ENCODE peak calls at places on chromosomes 16 and 17, in seven cellular contexts. R is left lung, B is choroid plexus epithelial cell, Q is progenitor cell of endocrine pancreas, J is GM23338, A is GM20000, F is osteoblast. G is an unnamed sample.

GRCh38 chr16:69596801-69597200 is 31.0 kb downstream of the NFAT5 start:
- DNase-seq in J (no peak), B (no peak), A (no peak), Q (no peak), R (no peak), F (no peak), G (no peak)

GRCh38 chr17:69609495-69610315 is 195.2 kb downstream of the MAP2K6 start:
- DNase-seq in A (no peak), B (peak), R (no peak), Q (no peak), J (peak), F (no peak), G (peak)

GRCh38 chr17:78263063-78263735 is 31.8 kb downstream of the TMEM235 start:
- DNase-seq in R (peak), A (peak), Q (no peak), J (no peak), F (peak), B (peak), G (peak)

GRCh38 chr17:29292071-29292991 is 1.6 kb downstream of the NUFIP2 start:
- DNase-seq in R (peak), B (peak), J (peak), A (peak), F (peak), Q (peak), G (peak)

GRCh38 chr17:79607941-79608728 is 2.7 kb downstream of the RBFOX3 start:
- DNase-seq in A (peak), F (peak), J (peak), Q (peak), B (peak), R (no peak), G (peak)

GRCh38 chr17:152860-153420 is 15.6 kb downstream of the SCGB1C2 start:
- DNase-seq in A (no peak), F (no peak), Q (no peak), B (no peak), J (no peak), R (peak), G (no peak)

GRCh38 chr16:3578121-3578520 is 918 bp upstream of the NLRC3 start:
- DNase-seq in J (no peak), F (no peak), R (no peak), A (no peak), B (no peak), Q (no peak), G (no peak)

GRCh38 chr17:7940743-7941142 is 8.7 kb downstream of the CNTROB start:
- DNase-seq in Q (no peak), A (no peak), B (no peak), F (no peak), J (no peak), R (no peak), G (no peak)

GRCh38 chr16:65497571-65497970 is 375.7 kb upstream of the CDH11 start:
- DNase-seq in J (no peak), F (no peak), R (no peak), A (no peak), B (peak), Q (no peak), G (no peak)

GRCh38 chr16:77896357-77896972 is 108.1 kb downstream of the VAT1L start:
- DNase-seq in Q (no peak), R (no peak), A (no peak), J (no peak), B (peak), F (no peak), G (no peak)

GRCh38 chr16:77897831-77898540 is 109.6 kb downstream of the VAT1L start:
- DNase-seq in R (no peak), Q (no peak), J (no peak), A (no peak), B (no peak), F (no peak), G (no peak)

GRCh38 chr16:77898671-77899211 is 110.4 kb downstream of the VAT1L start:
- DNase-seq in F (no peak), Q (no peak), J (no peak), A (no peak), B (peak), R (no peak), G (no peak)

GRCh38 chr16:77897038-77897437 is 108.7 kb downstream of the VAT1L start:
- DNase-seq in B (peak), R (no peak), Q (no peak), A (no peak), J (no peak), F (no peak), G (no peak)

DNA sequence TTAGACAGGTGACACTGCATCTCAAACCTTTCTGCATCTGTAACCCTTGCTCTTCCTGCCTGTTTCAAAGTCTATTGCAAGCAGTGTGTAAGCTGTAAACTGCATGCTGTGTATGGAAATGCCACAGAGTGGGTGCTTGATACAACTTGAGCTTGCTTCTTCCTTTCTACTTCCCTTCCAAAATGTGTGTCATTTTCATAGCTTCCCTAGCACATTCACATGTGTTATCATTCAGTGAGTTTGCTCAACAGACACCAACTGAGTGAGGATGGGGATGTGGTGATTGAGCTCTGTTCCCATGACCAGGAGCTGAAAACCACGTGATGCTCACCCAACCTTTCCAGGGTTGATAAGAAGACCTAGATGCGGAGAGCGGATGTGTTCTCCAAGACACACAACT is 111.1 kb downstream of the VAT1L start:
- DNase-seq in Q (no peak), F (no peak), R (no peak), A (no peak), B (no peak), J (no peak), G (no peak)
- TF ChIP-seq CTCF in Q (no peak), F (no peak), R (no peak), A (no peak), B (no peak), J (no peak), G (no peak)

GRCh38 chr17:47915667-47916242 is 19.7 kb downstream of the SP2 start:
- DNase-seq in R (no peak), Q (no peak), F (no peak), J (no peak), A (no peak), B (no peak), G (no peak)
- TF ChIP-seq CTCF in R (no peak), Q (no peak), F (no peak), J (no peak), A (no peak), B (no peak), G (no peak)

GRCh38 chr17:5785867-5786509 is 201.7 kb upstream of the NLRP1 start:
- DNase-seq in F (no peak), Q (no peak), A (peak), J (no peak), B (peak), R (no peak), G (no peak)
- TF ChIP-seq CTCF in F (peak), Q (no peak), A (no peak), J (no peak), B (peak), R (no peak), G (no peak)

GRCh38 chr16:67098599-67098998 is 11.1 kb upstream of the PHAF1 start:
- DNase-seq in F (no peak), A (no peak), J (no peak), B (no peak), Q (no peak), R (no peak), G (no peak)

GRCh38 chr16:67104061-67104460 is 5.7 kb upstream of the PHAF1 start:
- DNase-seq in Q (no peak), R (no peak), B (peak), J (peak), A (no peak), F (peak), G (peak)

GRCh38 chr16:67101301-67101675 is 8.5 kb upstream of the PHAF1 start:
- DNase-seq in A (no peak), Q (no peak), B (peak), J (no peak), R (no peak), F (peak), G (no peak)

GRCh38 chr16:67101683-67102082 is 8.1 kb upstream of the PHAF1 start:
- DNase-seq in J (no peak), A (no peak), F (peak), B (no peak), Q (no peak), R (no peak), G (no peak)

DNA sequence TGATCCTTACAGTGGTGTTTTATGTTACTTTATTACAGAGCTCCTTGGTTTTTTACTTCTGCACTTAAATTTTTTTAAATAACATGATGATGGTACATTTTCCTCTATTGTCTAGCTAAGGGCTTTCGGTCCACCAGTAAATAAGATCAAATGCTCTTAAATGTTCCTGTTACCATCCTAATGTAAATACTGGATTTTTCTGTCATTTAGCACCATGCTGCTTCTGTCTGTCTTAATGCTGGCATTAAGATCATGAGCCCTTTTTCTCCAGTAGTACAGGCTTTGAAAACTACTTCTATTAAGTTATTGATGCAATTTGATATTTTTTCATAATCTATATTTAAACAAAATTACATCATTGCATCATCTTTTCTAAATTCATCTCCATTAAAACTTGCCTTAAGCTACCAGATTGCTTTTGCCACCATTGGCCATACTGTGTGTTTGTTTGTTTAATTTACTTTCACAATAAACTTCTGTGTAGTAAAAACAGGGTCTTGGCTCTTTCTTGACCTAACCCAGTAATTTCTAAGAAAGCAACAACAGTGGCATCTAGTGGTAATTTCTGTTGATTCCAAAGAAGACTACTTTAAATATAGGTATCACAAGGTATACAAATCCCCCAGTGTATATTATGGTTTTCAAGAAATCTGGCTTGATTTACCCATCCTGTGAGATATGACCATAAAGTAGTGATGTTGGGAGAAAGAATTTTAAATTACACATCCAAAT is 9.0 kb upstream of the PHAF1 start:
- DNase-seq in Q (no peak), F (peak), R (no peak), B (peak), J (peak), A (peak), G (no peak)
- TF ChIP-seq CTCF in Q (peak), F (peak), R (no peak), B (peak), J (peak), A (no peak), G (peak)

GRCh38 chr16:88914750-88915368 is 48.4 kb upstream of the PABPN1L start:
- DNase-seq in B (peak), F (peak), A (no peak), J (no peak), Q (no peak), R (no peak), G (no peak)

GRCh38 chr16:88917915-88918627 is 51.6 kb upstream of the PABPN1L start:
- DNase-seq in J (no peak), F (no peak), A (no peak), R (no peak), B (no peak), Q (no peak), G (no peak)

GRCh38 chr16:88915639-88916327 is 49.3 kb upstream of the PABPN1L start:
- DNase-seq in J (no peak), Q (no peak), A (no peak), B (no peak), F (no peak), R (no peak), G (no peak)

GRCh38 chr16:88913870-88914269 is 47.4 kb upstream of the PABPN1L start:
- DNase-seq in Q (no peak), R (no peak), B (no peak), A (no peak), F (no peak), J (no peak), G (no peak)

DNA sequence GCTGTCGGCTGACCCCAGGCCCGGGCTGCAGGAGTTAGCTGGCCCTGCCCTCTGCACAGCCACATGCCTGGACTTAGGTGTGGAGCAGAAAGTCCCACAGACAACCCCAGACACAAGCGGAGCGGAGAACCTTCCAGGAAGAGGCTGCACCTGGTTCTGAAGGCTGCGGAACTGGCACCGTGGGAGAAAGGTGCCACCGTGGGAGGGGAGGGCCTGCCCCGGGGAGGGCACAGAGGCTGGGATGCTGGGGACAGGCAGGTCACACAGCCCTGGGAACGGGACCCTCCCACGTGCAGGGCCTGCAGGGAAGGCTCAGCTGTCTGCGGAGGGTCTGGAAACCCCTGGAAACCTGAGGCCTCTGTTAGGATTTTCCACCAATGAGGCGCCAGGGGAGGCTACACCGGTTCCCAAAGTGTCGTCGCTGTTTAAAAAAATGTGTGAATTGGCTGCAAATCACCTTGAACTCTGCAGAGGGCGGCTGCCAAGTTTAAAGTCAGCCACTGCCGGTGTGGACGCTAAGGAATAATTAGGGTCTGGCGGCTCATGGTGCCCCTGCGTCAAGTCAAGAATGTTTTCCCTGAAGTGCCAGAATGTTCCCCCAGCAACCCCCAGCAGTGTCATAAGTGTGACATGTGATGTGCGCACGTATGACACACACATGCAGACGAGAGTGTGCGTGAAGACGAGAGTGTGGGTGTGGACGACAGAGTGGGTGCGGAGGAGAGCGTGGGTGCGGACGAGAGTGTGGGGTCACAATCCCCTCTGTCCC is 50.9 kb upstream of the PABPN1L start:
- DNase-seq in B (no peak), Q (no peak), F (no peak), R (no peak), J (peak), A (no peak), G (peak)
- TF ChIP-seq CTCF in B (no peak), Q (no peak), F (no peak), R (no peak), J (no peak), A (no peak), G (no peak)

GRCh38 chr17:10614536-10615155 is 42.5 kb downstream of the MYH3 start:
- DNase-seq in B (peak), Q (peak), F (peak), J (peak), R (no peak), A (peak), G (peak)
- TF ChIP-seq CTCF in B (peak), Q (peak), F (peak), J (peak), R (peak), A (peak), G (peak)

G was measured in nephron progenitor cell.